ENCODE peak calls at places on chromosomes 4 and X, in five cellular contexts. Y is fibroblast of lung, H is tibial artery, T is cardiac muscle cell, V is neural progenitor cell. Z is an unnamed sample. For H3K36me3, the result is how much of the 10 kb centered on the place peaks cover.

GRCh38 chrX:43706786-43707185 is 50.7 kb downstream of the MAOA start:
- DNase-seq in T (peak), H (no peak), Y (peak), V (no peak), Z (no peak)

GRCh38 chr4:15455290-15455689 is 14.4 kb upstream of the CC2D2A start:
- DNase-seq in V (no peak), Y (peak), H (peak), T (peak), Z (no peak)

GRCh38 chr4:119693127-119693526 is 64.5 kb upstream of the PDE5A start:
- DNase-seq in Y (peak), H (no peak), T (peak), V (no peak), Z (no peak)

GRCh38 chrX:74351760-74352159 is 47.8 kb downstream of the ZCCHC13 start:
- DNase-seq in H (no peak), Y (no peak), T (peak), V (no peak), Z (no peak)

GRCh38 chr4:118869808-118870342 is 18.8 kb upstream of the SYNPO2 start:
- DNase-seq in T (peak), H (no peak), Y (peak), V (no peak), Z (no peak)

GRCh38 chr4:171812377-171813194 is 618 bp upstream of the GALNTL6 start:
- DNase-seq in T (no peak), Y (no peak), H (no peak), V (peak), Z (no peak)

GRCh38 chr4:10053635-10054453 is 32.5 kb upstream of the SLC2A9 start:
- DNase-seq in Y (no peak), V (no peak), H (no peak), T (no peak), Z (no peak)

GRCh38 chrX:5876984-5877655 is 351.5 kb downstream of the NLGN4X start:
- DNase-seq in T (no peak), V (peak), Y (no peak), H (no peak), Z (no peak)

GRCh38 chr4:5988086-5988845 is 30.0 kb downstream of the C4orf50 start:
- DNase-seq in H (peak), T (no peak), Y (no peak), V (no peak), Z (peak)

GRCh38 chr4:160129439-160129838 is 1026.6 kb downstream of the RAPGEF2 start:
- DNase-seq in Y (no peak), T (no peak), H (no peak), V (no peak), Z (no peak)

GRCh38 chr4:88457307-88458090 is 580 bp downstream of the HERC5 start:
- DNase-seq in V (peak), H (peak), Y (no peak), T (peak), Z (peak)

GRCh38 chrX:13598877-13599276 is 29.5 kb downstream of the EGFL6 start:
- DNase-seq in Y (peak), T (peak), V (peak), H (no peak), Z (peak)

GRCh38 chr4:139603576-139604387 is 47.8 kb upstream of the SETD7 start:
- DNase-seq in V (peak), H (no peak), T (peak), Y (peak), Z (peak)

GRCh38 chr4:100907465-100908454 is 389.9 kb upstream of the EMCN start:
- DNase-seq in T (peak), H (no peak), Y (peak), V (no peak), Z (peak)

GRCh38 chrX:27796640-27797257 is 11.0 kb upstream of the MAGEB10 start:
- DNase-seq in Y (no peak), H (no peak), T (no peak), V (no peak), Z (no peak)

GRCh38 chr4:46975841-46976551 is 17.4 kb downstream of the GABRA4 start:
- DNase-seq in Y (peak), V (no peak), T (peak), H (no peak), Z (no peak)

GRCh38 chr4:122117743-122118142 is 34.4 kb upstream of the BLTP1 start:
- DNase-seq in H (no peak), Y (peak), V (no peak), T (peak), Z (no peak)

GRCh38 chr4:17646693-17647092 is 32.3 kb downstream of the MED28 start:
- DNase-seq in T (no peak), Y (no peak), H (no peak), V (no peak), Z (no peak)

GRCh38 chrX:56468441-56468840 is 95.0 kb upstream of the UBQLN2 start:
- DNase-seq in Y (no peak), T (no peak), V (no peak), H (no peak), Z (no peak)

GRCh38 chrX:149487292-149487691 is 17.8 kb downstream of the IDS start:
- DNase-seq in H (no peak), V (no peak), Y (no peak), T (no peak), Z (peak)

GRCh38 chrX:117973175-117974075 is 143.2 kb downstream of the KLHL13 start:
- DNase-seq in H (no peak), T (no peak), Y (no peak), V (peak), Z (no peak)

GRCh38 chr4:183249854-183250253 is 70.2 kb downstream of the CLDN22 start:
- DNase-seq in Y (peak), V (peak), T (peak), H (no peak), Z (no peak)

GRCh38 chr4:59630235-59630634 is 1569.9 kb upstream of the ADGRL3 start:
- DNase-seq in H (no peak), V (no peak), Y (no peak), T (no peak), Z (no peak)

GRCh38 chrX:18701621-18702361 is 5.7 kb upstream of the PPEF1 start:
- DNase-seq in V (no peak), H (peak), Y (peak), T (peak), Z (no peak)

GRCh38 chr4:58961925-58962324 is 1851.7 kb upstream of the IGFBP7 start:
- DNase-seq in V (no peak), Y (no peak), H (no peak), T (no peak), Z (no peak)

GRCh38 chr4:44583393-44583792 is 68.0 kb downstream of the YIPF7 start:
- DNase-seq in T (no peak), Y (no peak), H (no peak), V (peak), Z (no peak)

GRCh38 chr4:155832664-155833063 is 33.4 kb downstream of the ASIC5 start:
- DNase-seq in H (no peak), T (no peak), V (no peak), Y (no peak), Z (no peak)

GRCh38 chr4:3291969-3292570 is 751 bp upstream of the RGS12 start:
- DNase-seq in V (peak), T (peak), H (peak), Y (peak), Z (peak)

GRCh38 chr4:142656178-142656577 is 189.9 kb downstream of the INPP4B start:
- DNase-seq in Y (peak), V (peak), T (peak), H (no peak), Z (peak)

GRCh38 chr4:961651-962230 is 11.6 kb downstream of the DGKQ start:
- DNase-seq in V (no peak), Y (no peak), T (no peak), H (no peak), Z (no peak)

GRCh38 chr4:6199344-6199921 is 916 bp downstream of the JAKMIP1 start:
- DNase-seq in Y (no peak), H (peak), V (peak), T (no peak), Z (no peak)

GRCh38 chrX:48715066-48715465 is 18.5 kb downstream of the SUV39H1 start:
- DNase-seq in V (no peak), Y (peak), T (peak), H (no peak), Z (no peak)

GRCh38 chr4:168102403-168102802 is 10.1 kb downstream of the ANXA10 start:
- DNase-seq in T (no peak), V (no peak), H (no peak), Y (no peak), Z (no peak)

GRCh38 chr4:105548483-105548882 is 3.9 kb upstream of the ARHGEF38 start:
- DNase-seq in Y (no peak), T (no peak), H (no peak), V (peak), Z (no peak)

GRCh38 chr4:11615601-11616000 is 186.9 kb upstream of the HS3ST1 start:
- DNase-seq in Y (no peak), H (no peak), V (no peak), T (peak), Z (no peak)

GRCh38 chr4:176193898-176194297 is 1.5 kb downstream of the SPATA4 start:
- DNase-seq in H (no peak), V (no peak), T (peak), Y (peak), Z (no peak)

GRCh38 chr4:54317690-54318089 is 88.6 kb downstream of the PDGFRA start:
- DNase-seq in H (no peak), Y (no peak), T (no peak), V (no peak), Z (no peak)

GRCh38 chrX:9456250-9457074 is 8.4 kb upstream of the TBL1X start:
- DNase-seq in H (no peak), V (no peak), T (no peak), Y (peak), Z (no peak)

GRCh38 chr4:72444104-72444503 is 124.9 kb downstream of the ADAMTS3 start:
- DNase-seq in V (no peak), Y (no peak), T (no peak), H (no peak), Z (no peak)

GRCh38 chr4:54318904-54319303 is 89.8 kb downstream of the PDGFRA start:
- DNase-seq in V (peak), H (no peak), Y (peak), T (peak), Z (no peak)

DNA sequence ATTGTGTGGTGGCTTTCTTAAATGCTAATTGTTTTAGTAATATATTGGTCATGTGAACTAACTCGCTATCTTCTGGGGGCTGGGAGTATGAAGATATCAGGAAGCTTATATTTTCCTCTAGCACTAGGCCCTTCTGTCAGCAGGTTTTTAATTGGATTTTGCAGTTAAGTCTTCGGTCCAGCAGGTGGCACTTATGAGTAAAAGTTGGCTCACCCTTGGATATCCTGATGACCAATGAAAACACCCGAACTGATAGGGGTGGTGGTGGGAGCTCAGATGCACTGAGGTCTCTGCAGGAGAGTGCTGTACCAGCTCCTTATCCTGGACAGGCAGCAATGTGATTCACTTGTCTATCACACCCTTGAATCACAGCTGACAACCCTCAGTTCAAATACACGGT is 1365.8 kb upstream of the DIAPH2 start:
- DNase-seq in T (no peak), H (no peak), Y (no peak), V (peak), Z (peak)
- TF ChIP-seq CTCF in T (no peak), H (no peak), Y (no peak), V (peak), Z (no peak)

DNA sequence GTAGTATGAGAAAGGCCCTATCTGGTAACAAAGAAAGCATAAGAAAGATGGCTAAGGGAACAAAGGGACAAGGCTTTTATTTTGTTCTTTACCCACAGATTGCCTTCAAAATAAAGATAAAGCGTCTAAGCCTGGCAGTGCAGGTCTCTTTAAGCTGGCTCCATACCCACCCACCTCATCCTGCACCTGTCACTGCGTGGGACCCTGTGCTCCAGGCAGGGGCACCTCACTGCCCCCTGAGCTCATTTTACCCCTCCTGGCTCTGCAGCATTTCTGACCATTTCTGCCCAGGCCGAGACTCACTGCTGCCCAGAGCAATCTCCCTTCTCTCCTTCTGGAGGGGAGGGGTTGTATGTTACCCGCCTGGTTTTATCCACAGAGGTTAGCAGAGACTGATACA is 1.7 kb upstream of the CYP4V2 start:
- DNase-seq in V (no peak), Y (no peak), H (no peak), T (no peak), Z (no peak)
- H3K4me3 ChIP-seq in V (no peak), Y (peak), H (no peak), T (no peak), Z (no peak)

GRCh38 chr4:13616597-13616996 is 10.9 kb downstream of the BOD1L1 start:
- DNase-seq in T (no peak), V (no peak), H (no peak), Y (no peak), Z (no peak)

GRCh38 chr4:13612569-13612968 is 15.0 kb downstream of the BOD1L1 start:
- DNase-seq in H (no peak), V (peak), Y (no peak), T (no peak), Z (no peak)

GRCh38 chr4:13618212-13618806 is 9.2 kb downstream of the BOD1L1 start:
- DNase-seq in V (no peak), H (no peak), Y (no peak), T (no peak), Z (no peak)

GRCh38 chr4:13617801-13618200 is 9.7 kb downstream of the BOD1L1 start:
- DNase-seq in V (no peak), H (no peak), T (no peak), Y (no peak), Z (no peak)

DNA sequence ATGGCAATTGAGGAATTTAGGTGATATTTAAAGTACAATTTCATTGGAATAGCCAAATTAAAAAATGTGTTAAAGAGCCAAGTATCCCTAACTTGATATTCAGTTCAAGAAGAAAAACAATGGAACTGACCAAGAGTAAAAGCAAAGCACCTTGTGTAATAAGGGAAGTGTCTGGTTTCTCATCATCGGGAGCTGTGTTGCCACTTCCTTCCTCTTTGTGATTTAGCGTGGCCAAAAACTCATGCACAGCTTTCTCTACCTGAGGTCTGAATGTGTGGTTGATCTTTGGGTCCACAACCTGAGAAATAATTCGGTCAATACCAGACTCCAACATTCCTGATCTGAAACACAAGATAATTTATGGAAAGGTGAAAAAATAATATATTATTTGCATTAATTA is 12.4 kb downstream of the BOD1L1 start:
- DNase-seq in T (no peak), H (no peak), Y (no peak), V (no peak), Z (no peak)
- H3K36me3 ChIP-seq in T (half or more), H (half or more), Y (under half), V (under half), Z (under half)

GRCh38 chr4:109334129-109334528 is 31.7 kb upstream of the COL25A1 start:
- DNase-seq in T (peak), V (no peak), Y (no peak), H (no peak), Z (no peak)

GRCh38 chr4:109334596-109335105 is 32.2 kb upstream of the COL25A1 start:
- DNase-seq in T (no peak), Y (no peak), H (no peak), V (no peak), Z (no peak)

GRCh38 chr4:109332926-109333464 is 30.5 kb upstream of the COL25A1 start:
- DNase-seq in H (no peak), V (peak), Y (no peak), T (peak), Z (no peak)
- TF ChIP-seq CTCF in H (no peak), V (peak), Y (no peak), T (peak), Z (peak)

DNA sequence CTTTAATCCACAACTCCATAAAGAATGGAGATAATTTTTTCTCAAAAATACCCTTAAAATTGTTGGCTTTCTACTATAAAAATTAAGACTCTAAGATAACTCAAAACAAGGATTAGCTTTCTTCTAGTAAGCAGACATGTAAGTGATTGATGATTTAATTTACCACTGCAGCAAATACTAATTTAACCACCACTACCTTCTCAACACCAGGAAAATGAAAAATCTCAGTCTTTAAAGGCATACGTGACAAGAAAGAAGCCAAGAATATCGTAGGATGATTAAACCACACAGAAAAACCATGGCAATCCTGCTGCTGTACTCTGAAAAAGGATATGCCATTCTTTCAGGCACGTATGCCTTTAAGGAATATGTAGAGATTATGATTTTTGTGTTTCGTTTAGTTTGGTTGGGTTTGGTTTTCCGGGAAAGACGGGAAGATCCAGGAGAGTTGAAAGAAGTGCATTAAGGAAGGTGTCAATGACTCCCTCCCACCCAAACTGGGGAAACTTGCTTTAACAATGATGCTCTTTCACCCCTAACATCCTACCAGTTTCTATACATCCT is 881 bp downstream of the LRCH2 start:
- DNase-seq in Y (no peak), V (no peak), H (no peak), T (peak), Z (no peak)
- H3K4me3 ChIP-seq in Y (peak), V (peak), H (peak), T (peak), Z (no peak)

GRCh38 chr4:76279462-76279861 is 27.1 kb upstream of the STBD1 start:
- DNase-seq in T (no peak), V (no peak), H (no peak), Y (no peak), Z (no peak)
- H3K36me3 ChIP-seq in T (under half), V (under half), H (under half), Y (under half), Z (under half)

Z was measured in Caco-2.